ENCODE peak calls at places on chromosomes 3 and 15, in five cellular contexts. R is neuronal stem cell, O is mesenchymal stem cell, S is H9, U is H1. I is an unnamed sample.

GRCh38 chr3:185733980-185734724 is 90.7 kb downstream of the IGF2BP2 start:
- DNase-seq in R (peak; percentile 38), S (peak; percentile 73), U (no peak), O (peak; percentile 91), I (peak; percentile 92)

GRCh38 chr3:171039674-171040073 is 13.2 kb upstream of the SLC2A2 start:
- DNase-seq in O (no peak), U (no peak), R (no peak), S (no peak), I (no peak)

GRCh38 chr15:92082217-92082843 is 228.8 kb downstream of the SLCO3A1 start:
- DNase-seq in R (peak; percentile 69), S (peak; percentile 74), U (peak; percentile 62), O (peak; percentile 46), I (peak; percentile 31)

GRCh38 chr3:190533511-190534282 is 19.8 kb downstream of the IL1RAP start:
- DNase-seq in O (peak; percentile 89), S (no peak), R (no peak), U (no peak), I (peak; percentile 84)

GRCh38 chr3:173770011-173770410 is 372.5 kb downstream of the NLGN1 start:
- DNase-seq in S (no peak), R (no peak), O (no peak), U (no peak), I (no peak)

GRCh38 chr3:153927107-153927506 is 194.1 kb upstream of the ARHGEF26 start:
- DNase-seq in R (no peak), U (no peak), S (no peak), O (peak; percentile 9), I (peak; percentile 28)

GRCh38 chr3:100277255-100277800 is 16.5 kb downstream of the TBC1D23 start:
- DNase-seq in U (no peak), O (no peak), R (no peak), S (no peak), I (no peak)

GRCh38 chr3:42680256-42680655 is 5.1 kb upstream of the KLHL40 start:
- DNase-seq in S (no peak), O (no peak), U (no peak), R (no peak), I (no peak)

GRCh38 chr3:158540066-158540465 is 30.9 kb upstream of the MLF1 start:
- DNase-seq in U (no peak), O (no peak), R (no peak), S (no peak), I (no peak)

GRCh38 chr15:76460347-76460746 is 123.8 kb downstream of the ISL2 start:
- DNase-seq in O (no peak), U (no peak), S (no peak), R (no peak), I (no peak)

GRCh38 chr3:4474683-4475490 is 7.8 kb upstream of the SUMF1 start:
- DNase-seq in O (peak; percentile 24), R (peak; percentile 31), U (no peak), S (no peak), I (no peak)

GRCh38 chr15:69999392-70000085 is 98.2 kb downstream of the TLE3 start:
- DNase-seq in U (no peak), S (no peak), R (no peak), O (no peak), I (no peak)

GRCh38 chr15:90571063-90571541 is 41.4 kb downstream of the CRTC3 start:
- DNase-seq in O (peak; percentile 8), R (no peak), U (no peak), S (no peak), I (peak; percentile 44)

GRCh38 chr3:173660645-173661299 is 263.2 kb downstream of the NLGN1 start:
- DNase-seq in O (peak; percentile 44), U (no peak), R (no peak), S (no peak), I (peak; percentile 46)

GRCh38 chr3:103085465-103085864 is 650.6 kb downstream of the ZPLD1 start:
- DNase-seq in O (no peak), S (no peak), R (no peak), U (no peak), I (no peak)

GRCh38 chr3:74465652-74466415 is 148.6 kb downstream of the CNTN3 start:
- DNase-seq in O (no peak), U (no peak), R (no peak), S (no peak), I (no peak)

GRCh38 chr15:33565099-33565498 is 254.3 kb downstream of the RYR3 start:
- DNase-seq in R (no peak), U (no peak), O (no peak), S (no peak), I (no peak)

GRCh38 chr3:66904816-66905543 is 93.1 kb upstream of the KBTBD8 start:
- DNase-seq in S (no peak), O (no peak), U (no peak), R (no peak), I (peak; percentile 80)

GRCh38 chr3:42701371-42702065 is 1.1 kb downstream of the HHATL start:
- DNase-seq in R (peak; percentile 77), S (peak; percentile 85), U (peak; percentile 31), O (peak; percentile 38), I (peak; percentile 29)

GRCh38 chr3:57919987-57920386 is 88.2 kb upstream of the FLNB start:
- DNase-seq in U (no peak), R (no peak), O (peak; percentile 17), S (no peak), I (no peak)

GRCh38 chr3:69097407-69098086 is 12.8 kb downstream of the ARL6IP5 start:
- DNase-seq in O (no peak), R (no peak), U (no peak), S (no peak), I (no peak)

GRCh38 chr3:57952208-57952631 is 56.0 kb upstream of the FLNB start:
- DNase-seq in S (peak; percentile 79), R (no peak), O (peak; percentile 95), U (peak; percentile 63), I (peak; percentile 85)

GRCh38 chr3:52072020-52072419 is 15.6 kb upstream of the DUSP7 start:
- DNase-seq in O (no peak), S (no peak), U (no peak), R (no peak), I (no peak)

GRCh38 chr3:187848396-187848795 is 103.1 kb upstream of the BCL6 start:
- DNase-seq in U (no peak), R (no peak), O (no peak), S (no peak), I (no peak)

GRCh38 chr3:42814914-42815507 is 5.8 kb downstream of the ACKR2 start:
- DNase-seq in U (no peak), O (no peak), R (no peak), S (no peak), I (no peak)

GRCh38 chr3:72336821-72337479 is 511.3 kb downstream of the SHQ1 start:
- DNase-seq in S (peak; percentile 76), O (peak; percentile 77), R (peak; percentile 23), U (no peak), I (no peak)

GRCh38 chr3:55486857-55487375 is at the start of gene WNT5A:
- DNase-seq in O (peak; percentile 65), U (no peak), S (peak; percentile 77), R (peak; percentile 51), I (peak; percentile 41)

DNA sequence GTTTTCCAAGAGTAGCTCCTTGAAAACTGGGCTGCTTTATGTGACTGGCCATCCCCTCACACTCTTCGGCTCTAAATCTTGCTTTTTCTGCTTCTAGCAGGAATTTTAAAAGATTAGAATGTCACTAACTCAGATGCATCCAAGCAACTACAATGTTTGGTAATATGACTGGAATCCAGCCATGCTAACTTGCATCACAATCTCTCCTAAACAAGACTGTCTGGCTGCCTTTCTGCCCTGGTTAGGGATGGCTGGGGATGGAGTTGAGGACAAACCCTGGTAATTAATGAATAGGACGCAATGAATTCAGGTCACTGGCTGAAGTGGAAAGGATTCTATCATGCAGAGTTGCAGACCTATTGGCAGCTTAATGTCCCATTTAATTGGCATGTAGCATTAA is 21.9 kb downstream of the NMNAT3 start:
- DNase-seq in U (no peak), R (no peak), O (no peak), S (no peak), I (peak; percentile 59)
- H2BK12ac ChIP-seq in U (no peak overlapping the region), R (no peak overlapping the region), O (no peak overlapping the region), S (no peak overlapping the region), I (no peak overlapping the region)

GRCh38 chr15:43134157-43134637 is 811 bp downstream of the TMEM62 start:
- DNase-seq in R (no peak), S (peak; percentile 37), O (no peak), U (no peak), I (peak; percentile 17)

GRCh38 chr15:43135351-43135750 is 2.0 kb downstream of the TMEM62 start:
- DNase-seq in U (no peak), S (no peak), O (no peak), R (no peak), I (no peak)

GRCh38 chr15:43133429-43134156 is at the start of gene TMEM62:
- DNase-seq in R (peak; percentile 52), O (peak; percentile 76), U (no peak), S (peak; percentile 81), I (peak; percentile 91)

GRCh38 chr15:43127752-43128151 is 5.6 kb upstream of the TMEM62 start:
- DNase-seq in R (no peak), U (no peak), O (no peak), S (no peak), I (no peak)

DNA sequence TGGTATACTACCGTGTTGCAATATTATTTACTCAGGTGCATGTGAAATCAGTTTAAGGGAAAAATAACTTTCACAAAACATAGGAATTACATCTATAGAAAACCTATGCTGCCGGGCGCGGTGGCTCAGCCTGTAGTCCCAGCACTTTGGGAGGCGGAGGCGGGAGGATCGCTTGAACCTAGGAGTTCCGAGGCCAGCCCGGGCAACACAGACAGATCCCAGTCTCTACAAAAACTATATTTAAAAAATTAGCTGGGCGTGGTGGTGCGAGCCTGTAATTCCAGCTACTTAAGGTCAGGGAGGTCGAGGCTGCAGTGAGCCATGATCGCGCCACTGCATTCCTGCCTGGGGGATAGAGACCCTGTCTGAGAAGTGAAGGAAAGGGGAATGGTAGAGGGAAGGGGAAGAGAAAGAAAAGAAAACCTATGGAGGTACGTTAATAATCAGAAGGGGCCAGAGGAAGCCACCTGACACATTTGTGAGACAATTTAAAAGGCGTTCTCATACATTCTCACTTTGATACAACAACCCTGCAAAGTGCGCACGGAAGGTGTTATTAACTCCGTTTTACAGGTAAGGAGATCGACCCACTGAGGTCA is 457 bp upstream of the TMEM62 start:
- DNase-seq in R (no peak), O (no peak), S (no peak), U (no peak), I (peak; percentile 50)
- H3K23ac ChIP-seq in R (no peak overlapping the region), O (no peak overlapping the region), S (no peak overlapping the region), U (no peak overlapping the region), I (no peak overlapping the region)

DNA sequence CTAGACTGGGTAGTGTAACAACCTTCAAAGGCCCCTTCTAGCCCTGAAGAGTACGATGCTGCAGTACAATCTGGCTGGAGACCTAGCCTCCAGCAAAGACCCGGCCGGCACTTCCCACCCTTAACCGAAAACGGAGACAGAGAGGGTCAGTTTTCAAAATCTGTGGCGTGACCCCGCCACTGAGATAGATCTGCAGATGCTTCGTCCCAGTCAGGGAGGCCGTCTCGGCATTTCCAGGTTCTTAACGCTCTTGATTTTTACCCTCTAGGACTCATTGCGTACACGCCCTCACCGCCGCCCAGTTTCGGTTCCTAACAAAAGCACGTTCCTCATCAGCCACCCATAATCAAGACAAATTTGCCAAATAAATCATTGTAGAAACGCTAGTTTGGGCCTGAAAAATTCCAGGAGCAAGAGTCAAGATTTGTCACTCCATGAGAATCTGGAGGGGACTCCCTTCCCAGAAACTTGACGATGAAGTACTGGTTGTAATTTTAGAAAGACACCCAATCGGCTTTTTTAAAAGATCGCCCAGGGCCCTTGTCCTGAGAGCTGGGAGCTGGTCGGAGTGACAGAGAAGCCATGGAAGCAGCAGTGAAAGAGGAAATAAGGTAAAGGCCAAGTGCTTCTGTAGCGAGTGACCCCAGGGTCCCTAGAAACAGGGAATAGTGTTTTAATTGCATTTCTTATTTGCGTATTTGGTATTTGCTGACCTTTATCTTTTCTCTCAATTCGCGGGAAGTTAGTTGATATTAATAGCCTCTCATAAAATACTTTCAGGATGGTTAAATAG is 863 bp upstream of the TMEM87A start:
- DNase-seq in U (no peak), S (peak; percentile 34), R (no peak), O (peak; percentile 74), I (peak; percentile 60)
- H2BK12ac ChIP-seq in U (no peak overlapping the region), S (no peak overlapping the region), R (no peak overlapping the region), O (no peak overlapping the region), I (peak overlapping the region; percentile 36)

GRCh38 chr15:64152507-64153387 is 1.2 kb downstream of the SNX22 start:
- DNase-seq in R (no peak), S (peak; percentile 46), U (no peak), O (peak; percentile 9), I (no peak)
- H3K23ac ChIP-seq in R (peak overlapping the region; percentile 68), S (no peak overlapping the region), U (no peak overlapping the region), O (no peak overlapping the region), I (no peak overlapping the region)